ENCODE peak calls at places on chromosomes 1 and 21, in six cellular contexts. One of them, this sample, is unnamed.

GRCh38 chr1:224045556-224045955 is 68.4 kb upstream of the FBXO28 start:
- DNase-seq in mesenchymal stem cell: no peak
- DNase-seq in IMR-90: no peak
- DNase-seq in mesendoderm: no peak
- DNase-seq in H9: no peak
- DNase-seq in H1: no peak
- DNase-seq in this sample: no peak

GRCh38 chr1:226420328-226420727 is 12.4 kb upstream of the PARP1 start:
- DNase-seq in H9: no peak
- DNase-seq in IMR-90: no peak
- DNase-seq in mesenchymal stem cell: no peak
- DNase-seq in mesendoderm: no peak
- DNase-seq in H1: no peak
- DNase-seq in this sample: no peak

GRCh38 chr1:17768651-17769241 is 13.6 kb downstream of the ACTL8 start:
- DNase-seq in H9: no peak
- DNase-seq in mesendoderm: peak
- DNase-seq in mesenchymal stem cell: peak
- DNase-seq in IMR-90: peak
- DNase-seq in H1: no peak
- DNase-seq in this sample: no peak

GRCh38 chr21:31555741-31556191 is 103.7 kb upstream of the SOD1 start:
- DNase-seq in H9: peak
- DNase-seq in H1: peak
- DNase-seq in mesendoderm: peak
- DNase-seq in mesenchymal stem cell: no peak
- DNase-seq in IMR-90: no peak
- DNase-seq in this sample: peak

GRCh38 chr1:211522804-211523203 is 30.8 kb upstream of the RD3 start:
- DNase-seq in H1: no peak
- DNase-seq in mesenchymal stem cell: no peak
- DNase-seq in H9: no peak
- DNase-seq in IMR-90: no peak
- DNase-seq in mesendoderm: peak
- DNase-seq in this sample: no peak

GRCh38 chr1:117570988-117571409 is 34.8 kb upstream of the TENT5C start:
- DNase-seq in mesenchymal stem cell: no peak
- DNase-seq in IMR-90: no peak
- DNase-seq in mesendoderm: no peak
- DNase-seq in H1: no peak
- DNase-seq in H9: peak
- DNase-seq in this sample: no peak

GRCh38 chr1:92795166-92795565 is 10.3 kb upstream of the EVI5 start:
- DNase-seq in mesendoderm: no peak
- DNase-seq in H1: no peak
- DNase-seq in IMR-90: peak
- DNase-seq in H9: no peak
- DNase-seq in mesenchymal stem cell: peak
- DNase-seq in this sample: no peak

GRCh38 chr1:164784960-164785359 is 226.0 kb downstream of the PBX1 start:
- DNase-seq in mesenchymal stem cell: no peak
- DNase-seq in IMR-90: no peak
- DNase-seq in mesendoderm: peak
- DNase-seq in H1: no peak
- DNase-seq in H9: no peak
- DNase-seq in this sample: no peak

GRCh38 chr1:231171623-231172197 is 9.9 kb downstream of the TRIM67 start:
- DNase-seq in H9: no peak
- DNase-seq in H1: no peak
- DNase-seq in mesendoderm: no peak
- DNase-seq in mesenchymal stem cell: no peak
- DNase-seq in IMR-90: no peak
- DNase-seq in this sample: no peak

GRCh38 chr1:25744140-25744581 is 55.8 kb upstream of the SELENON start:
- DNase-seq in mesendoderm: peak
- DNase-seq in mesenchymal stem cell: peak
- DNase-seq in H9: peak
- DNase-seq in IMR-90: peak
- DNase-seq in H1: peak
- DNase-seq in this sample: no peak

GRCh38 chr1:76547916-76548315 is 319.4 kb upstream of the ST6GALNAC5 start:
- DNase-seq in mesenchymal stem cell: no peak
- DNase-seq in IMR-90: no peak
- DNase-seq in mesendoderm: peak
- DNase-seq in H1: peak
- DNase-seq in H9: peak
- DNase-seq in this sample: no peak

GRCh38 chr1:71463144-71463543 is 382.3 kb upstream of the ZRANB2 start:
- DNase-seq in H9: no peak
- DNase-seq in mesendoderm: no peak
- DNase-seq in mesenchymal stem cell: no peak
- DNase-seq in IMR-90: peak
- DNase-seq in H1: no peak
- DNase-seq in this sample: no peak

GRCh38 chr1:18945401-18945849 is 11.1 kb downstream of the IFFO2 start:
- DNase-seq in H1: no peak
- DNase-seq in mesendoderm: peak
- DNase-seq in H9: peak
- DNase-seq in mesenchymal stem cell: peak
- DNase-seq in IMR-90: peak
- DNase-seq in this sample: no peak

GRCh38 chr1:240312872-240313271 is 221.2 kb downstream of the FMN2 start:
- DNase-seq in mesendoderm: peak
- DNase-seq in H1: no peak
- DNase-seq in mesenchymal stem cell: peak
- DNase-seq in IMR-90: peak
- DNase-seq in H9: no peak
- DNase-seq in this sample: no peak

GRCh38 chr1:63674238-63674864 is 81.1 kb downstream of the PGM1 start:
- DNase-seq in mesenchymal stem cell: peak
- DNase-seq in H1: peak
- DNase-seq in mesendoderm: peak
- DNase-seq in H9: peak
- DNase-seq in IMR-90: peak
- DNase-seq in this sample: peak

GRCh38 chr1:149843302-149844041 is 55.9 kb upstream of the BOLA1 start:
- DNase-seq in H1: no peak
- DNase-seq in H9: no peak
- DNase-seq in mesenchymal stem cell: peak
- DNase-seq in mesendoderm: peak
- DNase-seq in IMR-90: no peak
- DNase-seq in this sample: no peak

GRCh38 chr1:150906813-150907212 is 19.4 kb upstream of the SETDB1 start:
- DNase-seq in mesenchymal stem cell: no peak
- DNase-seq in H1: no peak
- DNase-seq in mesendoderm: no peak
- DNase-seq in IMR-90: no peak
- DNase-seq in H9: no peak
- DNase-seq in this sample: no peak

GRCh38 chr21:35770101-35770945 is 290.0 kb downstream of the SETD4 start:
- DNase-seq in IMR-90: no peak
- DNase-seq in H9: no peak
- DNase-seq in H1: no peak
- DNase-seq in mesenchymal stem cell: no peak
- DNase-seq in mesendoderm: no peak
- DNase-seq in this sample: no peak

GRCh38 chr21:18529253-18529652 is 125.7 kb upstream of the TMPRSS15 start:
- DNase-seq in H9: no peak
- DNase-seq in mesendoderm: no peak
- DNase-seq in mesenchymal stem cell: peak
- DNase-seq in H1: no peak
- DNase-seq in IMR-90: no peak
- DNase-seq in this sample: no peak

GRCh38 chr1:109799445-109799844 is 35.7 kb upstream of the EPS8L3 start:
- DNase-seq in H1: no peak
- DNase-seq in H9: no peak
- DNase-seq in mesenchymal stem cell: no peak
- DNase-seq in IMR-90: peak
- DNase-seq in mesendoderm: no peak
- DNase-seq in this sample: no peak

GRCh38 chr1:117527566-117528102 is 78.2 kb upstream of the TENT5C start:
- DNase-seq in H9: no peak
- DNase-seq in H1: no peak
- DNase-seq in mesenchymal stem cell: peak
- DNase-seq in mesendoderm: no peak
- DNase-seq in IMR-90: peak
- DNase-seq in this sample: no peak

GRCh38 chr21:32206631-32207030 is 72.2 kb downstream of the MIS18A start:
- DNase-seq in mesendoderm: peak
- DNase-seq in mesenchymal stem cell: no peak
- DNase-seq in IMR-90: no peak
- DNase-seq in H9: no peak
- DNase-seq in H1: no peak
- DNase-seq in this sample: no peak

GRCh38 chr1:32798679-32799416 is 18.3 kb downstream of the YARS1 start:
- DNase-seq in mesenchymal stem cell: no peak
- DNase-seq in IMR-90: no peak
- DNase-seq in H9: no peak
- DNase-seq in mesendoderm: peak
- DNase-seq in H1: no peak
- DNase-seq in this sample: no peak

GRCh38 chr21:28325618-28326017 is 667.1 kb downstream of the LTN1 start:
- DNase-seq in mesenchymal stem cell: no peak
- DNase-seq in H1: peak
- DNase-seq in mesendoderm: peak
- DNase-seq in IMR-90: no peak
- DNase-seq in H9: peak
- DNase-seq in this sample: no peak

DNA sequence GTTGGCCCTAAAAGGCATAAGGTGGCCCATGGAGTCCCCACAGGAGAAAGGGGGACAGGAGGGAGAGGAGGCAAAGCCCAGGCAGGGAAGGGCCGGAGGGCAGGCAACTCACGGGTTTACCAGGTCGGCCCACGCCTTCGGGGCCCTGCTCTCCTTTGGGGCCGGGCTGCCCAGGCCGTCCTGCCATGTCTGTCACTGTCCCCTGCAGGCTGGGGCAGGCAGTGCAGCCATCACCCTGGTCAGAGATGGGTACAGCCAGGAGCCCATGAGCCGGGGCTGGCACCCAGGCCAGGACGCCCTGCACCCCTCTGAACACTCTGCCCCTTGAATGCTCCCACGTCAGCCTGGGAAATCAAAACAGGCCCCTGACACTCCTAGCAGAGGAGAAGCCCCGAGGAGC is 19.8 kb downstream of the COL16A1 start:
- DNase-seq in mesenchymal stem cell: no peak
- DNase-seq in H9: peak
- DNase-seq in IMR-90: no peak
- DNase-seq in mesendoderm: peak
- DNase-seq in H1: no peak
- DNase-seq in this sample: no peak
- H2BK15ac ChIP-seq in mesenchymal stem cell: no peak
- H2BK15ac ChIP-seq in H9: no peak
- H2BK15ac ChIP-seq in IMR-90: no peak
- H2BK15ac ChIP-seq in mesendoderm: no peak
- H2BK15ac ChIP-seq in H1: no peak
- H2BK15ac ChIP-seq in this sample: peak

DNA sequence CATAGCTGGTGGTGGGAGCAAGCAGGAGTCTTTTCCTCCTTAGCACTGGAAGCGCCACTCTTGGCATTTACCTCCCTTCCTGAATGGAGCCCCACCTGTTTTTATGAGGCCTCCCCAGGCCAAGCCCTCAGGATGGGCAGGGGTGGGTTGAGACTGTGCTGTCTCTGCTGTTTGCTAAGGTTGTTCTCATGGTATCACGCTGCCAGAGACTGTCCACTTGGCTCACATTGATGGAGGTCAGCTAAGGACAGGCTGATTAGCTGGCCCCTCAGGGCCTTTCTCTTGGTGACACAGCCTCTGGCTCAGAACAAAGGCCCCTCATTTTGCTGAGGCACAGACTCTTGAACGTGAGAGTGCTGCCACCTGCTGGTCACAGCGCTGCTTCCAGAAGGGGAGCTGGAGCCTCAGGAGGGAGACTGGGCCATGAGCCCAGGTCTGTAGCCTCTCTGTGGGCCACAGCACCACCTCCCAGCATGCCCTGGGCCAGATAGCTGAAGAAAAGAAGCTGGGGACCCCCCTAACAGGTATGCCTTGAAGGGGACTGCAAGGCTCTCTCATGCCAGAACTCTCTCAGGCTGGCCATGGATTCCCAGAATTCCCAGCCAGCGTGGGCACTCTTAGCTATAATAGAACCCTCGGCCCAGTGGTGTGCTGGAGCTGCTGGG is 85.6 kb downstream of the CD58 start:
- DNase-seq in H1: peak
- DNase-seq in H9: peak
- DNase-seq in IMR-90: peak
- DNase-seq in mesenchymal stem cell: peak
- DNase-seq in mesendoderm: peak
- DNase-seq in this sample: peak
- H4K8ac ChIP-seq in H1: no peak
- H4K8ac ChIP-seq in H9: peak
- H4K8ac ChIP-seq in IMR-90: peak
- H4K8ac ChIP-seq in mesenchymal stem cell: peak
- H4K8ac ChIP-seq in mesendoderm: no peak
- H4K8ac ChIP-seq in this sample: no peak

GRCh38 chr1:97844552-97845089 is 76.2 kb downstream of the DPYD start:
- DNase-seq in H9: no peak
- DNase-seq in IMR-90: no peak
- DNase-seq in H1: no peak
- DNase-seq in mesenchymal stem cell: no peak
- DNase-seq in mesendoderm: no peak
- DNase-seq in this sample: no peak
- H2BK15ac ChIP-seq in H9: no peak
- H2BK15ac ChIP-seq in IMR-90: no peak
- H2BK15ac ChIP-seq in H1: no peak
- H2BK15ac ChIP-seq in mesenchymal stem cell: no peak
- H2BK15ac ChIP-seq in mesendoderm: no peak
- H2BK15ac ChIP-seq in this sample: no peak

GRCh38 chr1:54764132-54764921 is at the start of gene PARS2:
- DNase-seq in H1: peak
- DNase-seq in mesendoderm: peak
- DNase-seq in IMR-90: peak
- DNase-seq in mesenchymal stem cell: peak
- DNase-seq in H9: peak
- DNase-seq in this sample: peak
- H4K8ac ChIP-seq in H1: peak
- H4K8ac ChIP-seq in mesendoderm: no peak
- H4K8ac ChIP-seq in IMR-90: peak
- H4K8ac ChIP-seq in mesenchymal stem cell: peak
- H4K8ac ChIP-seq in H9: no peak
- H4K8ac ChIP-seq in this sample: no peak

GRCh38 chr1:7616076-7616833 is 154.8 kb upstream of the VAMP3 start:
- DNase-seq in H1: no peak
- DNase-seq in mesendoderm: peak
- DNase-seq in IMR-90: peak
- DNase-seq in H9: peak
- DNase-seq in mesenchymal stem cell: peak
- DNase-seq in this sample: peak

GRCh38 chr1:7614576-7615074 is 156.5 kb upstream of the VAMP3 start:
- DNase-seq in H9: no peak
- DNase-seq in mesenchymal stem cell: no peak
- DNase-seq in H1: no peak
- DNase-seq in mesendoderm: no peak
- DNase-seq in IMR-90: no peak
- DNase-seq in this sample: no peak

GRCh38 chr1:7615138-7615537 is 156.0 kb upstream of the VAMP3 start:
- DNase-seq in mesendoderm: no peak
- DNase-seq in mesenchymal stem cell: no peak
- DNase-seq in H9: no peak
- DNase-seq in IMR-90: no peak
- DNase-seq in H1: no peak
- DNase-seq in this sample: no peak

GRCh38 chr1:7617826-7618225 is 153.3 kb upstream of the VAMP3 start:
- DNase-seq in mesenchymal stem cell: no peak
- DNase-seq in mesendoderm: no peak
- DNase-seq in IMR-90: no peak
- DNase-seq in H9: no peak
- DNase-seq in H1: no peak
- DNase-seq in this sample: no peak

GRCh38 chr1:7616953-7617352 is 154.1 kb upstream of the VAMP3 start:
- DNase-seq in H9: no peak
- DNase-seq in IMR-90: no peak
- DNase-seq in H1: no peak
- DNase-seq in mesenchymal stem cell: no peak
- DNase-seq in mesendoderm: no peak
- DNase-seq in this sample: no peak
- H2BK15ac ChIP-seq in H9: no peak
- H2BK15ac ChIP-seq in IMR-90: no peak
- H2BK15ac ChIP-seq in H1: no peak
- H2BK15ac ChIP-seq in mesenchymal stem cell: no peak
- H2BK15ac ChIP-seq in mesendoderm: no peak
- H2BK15ac ChIP-seq in this sample: no peak